ENCODE peak calls at places on chromosomes 4 and X, in ten cellular contexts. One of them, this sample, is unnamed.

GRCh38 chr4:185039508-185040273 is 21.4 kb downstream of the HELT start:
- DNase-seq in HFF-Myc: peak; percentile 16
- DNase-seq in left ventricle myocardium inferior: no peak
- DNase-seq in suprapubic skin: no peak
- DNase-seq in mucosa of descending colon: no peak
- DNase-seq in aorta: no peak
- DNase-seq in lower leg skin: peak; percentile 20
- DNase-seq in AG10803: peak; percentile 61
- DNase-seq in adrenal gland: peak; percentile 60
- DNase-seq in cardiac muscle cell: peak; percentile 87
- DNase-seq in this sample: peak; percentile 54

GRCh38 chr4:146520894-146521542 is 722 bp downstream of the SLC10A7 start:
- DNase-seq in HFF-Myc: no peak
- DNase-seq in left ventricle myocardium inferior: no peak
- DNase-seq in suprapubic skin: no peak
- DNase-seq in mucosa of descending colon: no peak
- DNase-seq in aorta: no peak
- DNase-seq in lower leg skin: peak; percentile 16
- DNase-seq in AG10803: peak; percentile 62
- DNase-seq in adrenal gland: peak; percentile 23
- DNase-seq in cardiac muscle cell: peak; percentile 77
- DNase-seq in this sample: peak; percentile 28

GRCh38 chr4:8107146-8107657 is 51.4 kb downstream of the ABLIM2 start:
- DNase-seq in HFF-Myc: no peak
- DNase-seq in left ventricle myocardium inferior: no peak
- DNase-seq in suprapubic skin: no peak
- DNase-seq in mucosa of descending colon: peak; percentile 35
- DNase-seq in aorta: no peak
- DNase-seq in lower leg skin: no peak
- DNase-seq in AG10803: no peak
- DNase-seq in adrenal gland: no peak
- DNase-seq in cardiac muscle cell: no peak
- DNase-seq in this sample: no peak

GRCh38 chr4:128521156-128521555 is 233.5 kb upstream of the PGRMC2 start:
- DNase-seq in HFF-Myc: no peak
- DNase-seq in left ventricle myocardium inferior: no peak
- DNase-seq in suprapubic skin: no peak
- DNase-seq in mucosa of descending colon: no peak
- DNase-seq in aorta: no peak
- DNase-seq in lower leg skin: no peak
- DNase-seq in AG10803: no peak
- DNase-seq in adrenal gland: no peak
- DNase-seq in cardiac muscle cell: peak; percentile 68
- DNase-seq in this sample: no peak

GRCh38 chrX:34918856-34919255 is 23.7 kb upstream of the FAM47B start:
- DNase-seq in HFF-Myc: peak; percentile 32
- DNase-seq in left ventricle myocardium inferior: no peak
- DNase-seq in suprapubic skin: no peak
- DNase-seq in mucosa of descending colon: no peak
- DNase-seq in aorta: no peak
- DNase-seq in lower leg skin: no peak
- DNase-seq in AG10803: peak; percentile 42
- DNase-seq in adrenal gland: no peak
- DNase-seq in cardiac muscle cell: peak; percentile 67
- DNase-seq in this sample: peak; percentile 58

GRCh38 chr4:95415346-95415771 is 133.4 kb downstream of the UNC5C start:
- DNase-seq in HFF-Myc: no peak
- DNase-seq in left ventricle myocardium inferior: no peak
- DNase-seq in suprapubic skin: no peak
- DNase-seq in mucosa of descending colon: no peak
- DNase-seq in aorta: no peak
- DNase-seq in lower leg skin: no peak
- DNase-seq in AG10803: no peak
- DNase-seq in adrenal gland: no peak
- DNase-seq in cardiac muscle cell: peak; percentile 21
- DNase-seq in this sample: no peak

GRCh38 chr4:82429728-82430192 is 502 bp downstream of the HNRNPDL start:
- DNase-seq in HFF-Myc: no peak
- DNase-seq in left ventricle myocardium inferior: no peak
- DNase-seq in suprapubic skin: no peak
- DNase-seq in mucosa of descending colon: no peak
- DNase-seq in aorta: no peak
- DNase-seq in lower leg skin: peak; percentile 56
- DNase-seq in AG10803: no peak
- DNase-seq in adrenal gland: no peak
- DNase-seq in cardiac muscle cell: no peak
- DNase-seq in this sample: no peak

GRCh38 chr4:123415977-123416376 is 19.4 kb downstream of the SPRY1 start:
- DNase-seq in HFF-Myc: no peak
- DNase-seq in left ventricle myocardium inferior: no peak
- DNase-seq in suprapubic skin: no peak
- DNase-seq in mucosa of descending colon: no peak
- DNase-seq in aorta: no peak
- DNase-seq in lower leg skin: no peak
- DNase-seq in AG10803: peak; percentile 83
- DNase-seq in adrenal gland: no peak
- DNase-seq in cardiac muscle cell: peak; percentile 61
- DNase-seq in this sample: peak; percentile 36

GRCh38 chr4:34492414-34492813 is 1751.9 kb downstream of the ARAP2 start:
- DNase-seq in HFF-Myc: no peak
- DNase-seq in left ventricle myocardium inferior: no peak
- DNase-seq in suprapubic skin: no peak
- DNase-seq in mucosa of descending colon: no peak
- DNase-seq in aorta: no peak
- DNase-seq in lower leg skin: no peak
- DNase-seq in AG10803: no peak
- DNase-seq in adrenal gland: no peak
- DNase-seq in cardiac muscle cell: no peak
- DNase-seq in this sample: no peak

GRCh38 chrX:139639253-139639652 is 68.7 kb downstream of the MCF2 start:
- DNase-seq in HFF-Myc: no peak
- DNase-seq in left ventricle myocardium inferior: no peak
- DNase-seq in suprapubic skin: no peak
- DNase-seq in mucosa of descending colon: no peak
- DNase-seq in aorta: peak; percentile 38
- DNase-seq in lower leg skin: no peak
- DNase-seq in AG10803: no peak
- DNase-seq in adrenal gland: peak; percentile 22
- DNase-seq in cardiac muscle cell: no peak
- DNase-seq in this sample: no peak

GRCh38 chrX:19046343-19047215 is 62.7 kb upstream of the PHKA2 start:
- DNase-seq in HFF-Myc: no peak
- DNase-seq in left ventricle myocardium inferior: no peak
- DNase-seq in suprapubic skin: no peak
- DNase-seq in mucosa of descending colon: no peak
- DNase-seq in aorta: no peak
- DNase-seq in lower leg skin: no peak
- DNase-seq in AG10803: peak; percentile 4
- DNase-seq in adrenal gland: no peak
- DNase-seq in cardiac muscle cell: no peak
- DNase-seq in this sample: peak; percentile 55

GRCh38 chr4:104344342-104344980 is 150.2 kb downstream of the CXXC4 start:
- DNase-seq in HFF-Myc: no peak
- DNase-seq in left ventricle myocardium inferior: no peak
- DNase-seq in suprapubic skin: no peak
- DNase-seq in mucosa of descending colon: no peak
- DNase-seq in aorta: peak; percentile 21
- DNase-seq in lower leg skin: no peak
- DNase-seq in AG10803: no peak
- DNase-seq in adrenal gland: no peak
- DNase-seq in cardiac muscle cell: no peak
- DNase-seq in this sample: no peak

GRCh38 chr4:75995727-75996126 is 5.0 kb upstream of the SDAD1 start:
- DNase-seq in HFF-Myc: peak; percentile 43
- DNase-seq in left ventricle myocardium inferior: no peak
- DNase-seq in suprapubic skin: no peak
- DNase-seq in mucosa of descending colon: no peak
- DNase-seq in aorta: no peak
- DNase-seq in lower leg skin: no peak
- DNase-seq in AG10803: peak; percentile 60
- DNase-seq in adrenal gland: no peak
- DNase-seq in cardiac muscle cell: peak; percentile 71
- DNase-seq in this sample: peak; percentile 70

GRCh38 chr4:182905038-182905437 is 12.1 kb downstream of the DCTD start:
- DNase-seq in HFF-Myc: no peak
- DNase-seq in left ventricle myocardium inferior: no peak
- DNase-seq in suprapubic skin: no peak
- DNase-seq in mucosa of descending colon: no peak
- DNase-seq in aorta: no peak
- DNase-seq in lower leg skin: no peak
- DNase-seq in AG10803: no peak
- DNase-seq in adrenal gland: peak; percentile 29
- DNase-seq in cardiac muscle cell: peak; percentile 8
- DNase-seq in this sample: no peak

DNA sequence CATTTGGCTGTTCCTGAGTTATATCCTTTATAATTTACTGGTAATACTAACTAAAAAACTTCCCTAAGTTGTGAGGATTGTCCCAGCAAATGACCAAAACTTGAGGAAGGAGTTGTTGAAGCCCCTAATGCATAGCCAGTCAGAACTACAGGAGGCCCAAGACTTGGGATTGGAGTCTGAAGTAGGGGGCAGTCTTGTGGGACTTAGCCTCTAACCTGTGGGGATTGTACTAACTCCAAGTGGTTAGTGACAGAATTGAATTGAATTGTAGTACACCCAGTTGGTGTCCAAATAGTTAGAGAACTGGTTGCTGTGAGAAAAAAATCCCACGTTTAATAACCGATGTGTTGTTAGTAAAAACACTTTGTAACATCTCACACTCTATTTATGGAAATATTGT is 1506.3 kb downstream of the ADGRL3 start:
- DNase-seq in HFF-Myc: no peak
- DNase-seq in left ventricle myocardium inferior: no peak
- DNase-seq in suprapubic skin: no peak
- DNase-seq in mucosa of descending colon: no peak
- DNase-seq in aorta: no peak
- DNase-seq in lower leg skin: no peak
- DNase-seq in AG10803: no peak
- DNase-seq in adrenal gland: no peak
- DNase-seq in cardiac muscle cell: no peak
- DNase-seq in this sample: no peak
- H3K4me3 ChIP-seq in HFF-Myc: no peak overlapping the region
- H3K4me3 ChIP-seq in left ventricle myocardium inferior: no peak overlapping the region
- H3K4me3 ChIP-seq in suprapubic skin: no peak overlapping the region
- H3K4me3 ChIP-seq in mucosa of descending colon: no peak overlapping the region
- H3K4me3 ChIP-seq in aorta: no peak overlapping the region
- H3K4me3 ChIP-seq in lower leg skin: no peak overlapping the region
- H3K4me3 ChIP-seq in AG10803: no peak overlapping the region
- H3K4me3 ChIP-seq in adrenal gland: no peak overlapping the region
- H3K4me3 ChIP-seq in cardiac muscle cell: no peak overlapping the region
- H3K4me3 ChIP-seq in this sample: no peak overlapping the region

GRCh38 chr4:109916003-109916399 is 3.3 kb downstream of the EGF start:
- DNase-seq in HFF-Myc: no peak
- DNase-seq in left ventricle myocardium inferior: no peak
- DNase-seq in suprapubic skin: no peak
- DNase-seq in mucosa of descending colon: no peak
- DNase-seq in aorta: no peak
- DNase-seq in lower leg skin: no peak
- DNase-seq in AG10803: no peak
- DNase-seq in adrenal gland: no peak
- DNase-seq in cardiac muscle cell: no peak
- DNase-seq in this sample: no peak

GRCh38 chr4:109912706-109913621 is at the start of gene EGF:
- DNase-seq in HFF-Myc: peak; percentile 24
- DNase-seq in left ventricle myocardium inferior: no peak
- DNase-seq in suprapubic skin: no peak
- DNase-seq in mucosa of descending colon: no peak
- DNase-seq in aorta: no peak
- DNase-seq in lower leg skin: no peak
- DNase-seq in AG10803: peak; percentile 26
- DNase-seq in adrenal gland: peak; percentile 11
- DNase-seq in cardiac muscle cell: peak; percentile 63
- DNase-seq in this sample: peak; percentile 12

GRCh38 chr4:109915385-109916002 is 2.8 kb downstream of the EGF start:
- DNase-seq in HFF-Myc: no peak
- DNase-seq in left ventricle myocardium inferior: no peak
- DNase-seq in suprapubic skin: no peak
- DNase-seq in mucosa of descending colon: no peak
- DNase-seq in aorta: no peak
- DNase-seq in lower leg skin: no peak
- DNase-seq in AG10803: no peak
- DNase-seq in adrenal gland: no peak
- DNase-seq in cardiac muscle cell: no peak
- DNase-seq in this sample: no peak

GRCh38 chr4:109914356-109914755 is 1.7 kb downstream of the EGF start:
- DNase-seq in HFF-Myc: no peak
- DNase-seq in left ventricle myocardium inferior: no peak
- DNase-seq in suprapubic skin: no peak
- DNase-seq in mucosa of descending colon: no peak
- DNase-seq in aorta: no peak
- DNase-seq in lower leg skin: no peak
- DNase-seq in AG10803: no peak
- DNase-seq in adrenal gland: no peak
- DNase-seq in cardiac muscle cell: no peak
- DNase-seq in this sample: no peak

GRCh38 chr4:109913842-109914241 is 1.2 kb downstream of the EGF start:
- DNase-seq in HFF-Myc: no peak
- DNase-seq in left ventricle myocardium inferior: no peak
- DNase-seq in suprapubic skin: no peak
- DNase-seq in mucosa of descending colon: no peak
- DNase-seq in aorta: no peak
- DNase-seq in lower leg skin: no peak
- DNase-seq in AG10803: no peak
- DNase-seq in adrenal gland: no peak
- DNase-seq in cardiac muscle cell: no peak
- DNase-seq in this sample: no peak
- H3K4me3 ChIP-seq in HFF-Myc: no peak overlapping the region
- H3K4me3 ChIP-seq in left ventricle myocardium inferior: peak overlapping the region; percentile 62
- H3K4me3 ChIP-seq in suprapubic skin: no peak overlapping the region
- H3K4me3 ChIP-seq in mucosa of descending colon: no peak overlapping the region
- H3K4me3 ChIP-seq in aorta: no peak overlapping the region
- H3K4me3 ChIP-seq in lower leg skin: no peak overlapping the region
- H3K4me3 ChIP-seq in AG10803: no peak overlapping the region
- H3K4me3 ChIP-seq in adrenal gland: no peak overlapping the region
- H3K4me3 ChIP-seq in cardiac muscle cell: no peak overlapping the region
- H3K4me3 ChIP-seq in this sample: no peak overlapping the region

DNA sequence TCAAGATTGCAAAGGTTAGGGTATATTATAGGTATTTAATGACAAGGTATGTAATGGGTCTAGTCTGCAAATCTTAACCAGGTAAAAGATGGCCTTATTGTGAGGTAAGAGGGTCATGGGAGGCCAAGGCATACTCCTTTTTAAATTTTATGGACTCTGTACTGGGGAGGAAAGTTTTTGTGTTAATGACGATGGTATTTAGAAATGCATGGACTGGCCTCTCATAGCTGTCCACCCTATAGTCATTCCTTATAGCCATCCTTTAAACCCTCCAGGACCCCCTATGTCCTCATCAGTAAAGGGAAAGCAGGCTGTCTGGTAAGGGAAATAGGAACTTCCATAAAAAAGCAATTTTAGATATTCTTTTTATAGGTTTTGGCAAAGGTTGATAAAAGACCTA is 1.5 kb downstream of the AIMP1 start:
- DNase-seq in HFF-Myc: no peak
- DNase-seq in left ventricle myocardium inferior: no peak
- DNase-seq in suprapubic skin: no peak
- DNase-seq in mucosa of descending colon: no peak
- DNase-seq in aorta: no peak
- DNase-seq in lower leg skin: no peak
- DNase-seq in AG10803: no peak
- DNase-seq in adrenal gland: no peak
- DNase-seq in cardiac muscle cell: no peak
- DNase-seq in this sample: no peak
- H3K4me3 ChIP-seq in HFF-Myc: peak overlapping the region; percentile 63
- H3K4me3 ChIP-seq in left ventricle myocardium inferior: peak overlapping the region; percentile 76
- H3K4me3 ChIP-seq in suprapubic skin: peak overlapping the region; percentile 81
- H3K4me3 ChIP-seq in mucosa of descending colon: no peak overlapping the region
- H3K4me3 ChIP-seq in aorta: peak overlapping the region; percentile 12
- H3K4me3 ChIP-seq in lower leg skin: no peak overlapping the region
- H3K4me3 ChIP-seq in AG10803: peak overlapping the region; percentile 93
- H3K4me3 ChIP-seq in adrenal gland: no peak overlapping the region
- H3K4me3 ChIP-seq in cardiac muscle cell: no peak overlapping the region
- H3K4me3 ChIP-seq in this sample: peak overlapping the region; percentile 98

GRCh38 chrX:40245411-40246140 is 147.8 kb upstream of the BCOR start:
- DNase-seq in HFF-Myc: no peak
- DNase-seq in left ventricle myocardium inferior: peak; percentile 29
- DNase-seq in suprapubic skin: no peak
- DNase-seq in mucosa of descending colon: no peak
- DNase-seq in aorta: peak; percentile 55
- DNase-seq in lower leg skin: no peak
- DNase-seq in AG10803: peak; percentile 48
- DNase-seq in adrenal gland: no peak
- DNase-seq in cardiac muscle cell: peak; percentile 82
- DNase-seq in this sample: no peak
- H3K4me3 ChIP-seq in HFF-Myc: no peak overlapping the region
- H3K4me3 ChIP-seq in left ventricle myocardium inferior: peak overlapping the region; percentile 33
- H3K4me3 ChIP-seq in suprapubic skin: no peak overlapping the region
- H3K4me3 ChIP-seq in mucosa of descending colon: no peak overlapping the region
- H3K4me3 ChIP-seq in aorta: no peak overlapping the region
- H3K4me3 ChIP-seq in lower leg skin: no peak overlapping the region
- H3K4me3 ChIP-seq in AG10803: no peak overlapping the region
- H3K4me3 ChIP-seq in adrenal gland: no peak overlapping the region
- H3K4me3 ChIP-seq in cardiac muscle cell: no peak overlapping the region
- H3K4me3 ChIP-seq in this sample: no peak overlapping the region

This sample was measured in foreskin fibroblast.